ENCODE peak calls at places on chromosome 15, in six cellular contexts. H is adrenal gland, S is hippocampal formation, F is activated T-cell treated with anti-CD3 and anti-CD28 coated beads for 24 hours, E is mucosa of descending colon, P is fibroblast of the conjunctiva. X is an unnamed sample.

GRCh38 chr15:77731945-77732344 is 99.2 kb upstream of the LINGO1 start:
- DNase-seq in P (no peak), F (no peak), S (no peak), H (no peak), E (no peak), X (no peak)

GRCh38 chr15:61835476-61836106 is 224.7 kb downstream of the VPS13C start:
- DNase-seq in H (peak), E (peak), F (peak), S (peak), P (peak), X (peak)

GRCh38 chr15:66133247-66133646 is 120.3 kb downstream of the MEGF11 start:
- DNase-seq in H (no peak), F (no peak), S (peak), E (no peak), P (no peak), X (no peak)

GRCh38 chr15:88834211-88834812 is 31.1 kb downstream of the ACAN start:
- DNase-seq in P (peak), S (peak), E (peak), H (peak), F (no peak), X (no peak)

GRCh38 chr15:90871716-90872480 is 3.5 kb downstream of the FURIN start:
- DNase-seq in S (no peak), F (no peak), H (peak), E (peak), P (no peak), X (no peak)

GRCh38 chr15:77481670-77482069 is 61.0 kb downstream of the HMG20A start:
- DNase-seq in S (no peak), P (no peak), F (no peak), E (no peak), H (no peak), X (no peak)

GRCh38 chr15:74821091-74821789 is 5.2 kb upstream of the CPLX3 start:
- DNase-seq in S (no peak), P (no peak), H (no peak), E (no peak), F (no peak), X (no peak)

GRCh38 chr15:77282333-77282732 is 137.6 kb downstream of the PEAK1 start:
- DNase-seq in S (no peak), H (peak), P (peak), F (no peak), E (no peak), X (no peak)

GRCh38 chr15:88615303-88616107 is 5.6 kb upstream of the AEN start:
- DNase-seq in F (no peak), P (no peak), E (peak), S (no peak), H (peak), X (no peak)

GRCh38 chr15:98609144-98609852 is 39.0 kb upstream of the IGF1R start:
- DNase-seq in S (no peak), H (no peak), P (no peak), F (no peak), E (no peak), X (no peak)

GRCh38 chr15:55685292-55685691 is 57.7 kb downstream of the PRTG start:
- DNase-seq in H (no peak), E (no peak), P (peak), S (no peak), F (no peak), X (no peak)

GRCh38 chr15:95018888-95019545 is 787.7 kb downstream of the MCTP2 start:
- DNase-seq in F (no peak), P (no peak), H (no peak), E (no peak), S (no peak), X (no peak)

GRCh38 chr15:40759961-40760360 is 3.9 kb upstream of the GCHFR start:
- DNase-seq in P (no peak), F (no peak), H (no peak), E (no peak), S (no peak), X (no peak)

GRCh38 chr15:67253517-67254237 is 784 bp downstream of the AAGAB start:
- DNase-seq in H (no peak), S (no peak), E (no peak), P (no peak), F (no peak), X (no peak)

GRCh38 chr15:28914483-28915023 is 28.8 kb downstream of the APBA2 start:
- DNase-seq in S (no peak), E (no peak), F (no peak), H (no peak), P (no peak), X (no peak)

GRCh38 chr15:62900071-62900812 is 142.3 kb upstream of the TPM1 start:
- DNase-seq in S (no peak), P (no peak), F (no peak), E (no peak), H (no peak), X (no peak)